ENCODE peak calls at places on chromosomes 3 and 15, in ten cellular contexts. G, V, P, T, U, W, Y, I, X and D are unnamed samples.

GRCh38 chr15:80710635-80711553 is 15.8 kb downstream of the ABHD17C start:
- DNase-seq in X (peak; percentile 49), W (peak; percentile 13), I (no peak), Y (no peak), P (no peak), G (no peak), V (no peak), U (no peak), T (no peak), D (no peak)

GRCh38 chr3:181210275-181210674 is 220.7 kb upstream of the DNAJC19 start:
- DNase-seq in G (no peak), U (no peak), T (no peak), X (peak; percentile 50), Y (no peak), V (no peak), I (no peak), P (peak; percentile 12), W (peak; percentile 32), D (no peak)

GRCh38 chr3:72665701-72666443 is 182.4 kb downstream of the SHQ1 start:
- DNase-seq in X (peak; percentile 46), Y (no peak), I (no peak), T (no peak), P (no peak), V (peak; percentile 27), U (peak; percentile 74), G (no peak), W (no peak), D (no peak)

GRCh38 chr3:13705051-13705450 is 156.1 kb downstream of the FBLN2 start:
- DNase-seq in W (no peak), T (peak; percentile 14), X (no peak), U (no peak), G (no peak), V (no peak), I (no peak), P (no peak), Y (no peak), D (peak; percentile 49)

GRCh38 chr3:37536033-37536432 is 325.6 kb upstream of the CTDSPL start:
- DNase-seq in U (no peak), X (no peak), I (no peak), P (no peak), V (no peak), W (no peak), G (peak; percentile 79), Y (no peak), T (no peak), D (no peak)

GRCh38 chr15:47742742-47743141 is 25.4 kb downstream of the SEMA6D start:
- DNase-seq in T (no peak), U (peak; percentile 10), Y (no peak), G (no peak), W (no peak), P (no peak), I (no peak), X (no peak), V (no peak), D (no peak)

GRCh38 chr3:130384547-130384946 is 39.1 kb downstream of the COL6A5 start:
- DNase-seq in W (no peak), T (no peak), V (peak; percentile 45), P (no peak), Y (no peak), X (no peak), I (no peak), U (no peak), G (no peak), D (no peak)

GRCh38 chr3:132352556-132353143 is 35.4 kb downstream of the ACP3 start:
- DNase-seq in U (peak; percentile 54), Y (no peak), W (peak; percentile 68), P (peak; percentile 61), T (peak; percentile 56), V (peak; percentile 46), X (peak; percentile 78), G (peak; percentile 42), I (peak; percentile 39), D (peak; percentile 86)

GRCh38 chr3:64954995-64955636 is 267.3 kb upstream of the ADAMTS9 start:
- DNase-seq in U (no peak), I (no peak), Y (no peak), G (no peak), T (no peak), W (no peak), X (peak; percentile 28), P (no peak), V (no peak), D (no peak)